ENCODE peak calls at places on chromosomes 3 and 15, in ten cellular contexts. N is OCI-LY7; A is Peyer's patch; B is cardiac muscle cell; D is SJCRH30; R is hepatocyte; Q is esophagus muscularis mucosa; M is GM23248; V is colonic mucosa; L is naive thymus-derived CD4-positive, alpha-beta T cell. J is an unnamed sample. For H3K4me1, the result is how much of the 10 kb centered on the place peaks cover.

GRCh38 chr3:167304077-167304476 is 76.0 kb downstream of the ZBBX start:
- DNase-seq in N (no peak), A (no peak), B (no peak), D (no peak), R (peak), Q (no peak), M (no peak), V (no peak), L (no peak), J (no peak)

GRCh38 chr3:179175358-179175757 is 27.2 kb downstream of the PIK3CA start:
- DNase-seq in N (no peak), A (no peak), B (no peak), D (no peak), R (no peak), Q (no peak), M (peak), V (no peak), L (no peak), J (no peak)

GRCh38 chr15:92949604-92950249 is 49.6 kb downstream of the CHD2 start:
- DNase-seq in N (peak), A (no peak), B (no peak), D (no peak), R (peak), Q (no peak), M (no peak), V (no peak), L (peak), J (no peak)

GRCh38 chr3:168025076-168025475 is 70.6 kb downstream of the GOLIM4 start:
- DNase-seq in N (no peak), A (no peak), B (peak), D (no peak), R (no peak), Q (no peak), M (peak), V (no peak), L (no peak), J (no peak)

GRCh38 chr15:41819455-41820050 is 8.3 kb upstream of the JMJD7 start:
- DNase-seq in N (no peak), A (no peak), B (no peak), D (no peak), R (no peak), Q (no peak), M (no peak), V (no peak), L (no peak), J (no peak)

GRCh38 chr3:8757551-8758518 is 11.6 kb downstream of the OXTR start:
- DNase-seq in N (no peak), A (no peak), B (peak), D (peak), R (no peak), Q (no peak), M (peak), V (no peak), L (no peak), J (no peak)

GRCh38 chr3:130969621-130970020 is 57.0 kb downstream of the ASTE1 start:
- DNase-seq in N (no peak), A (no peak), B (peak), D (no peak), R (no peak), Q (no peak), M (no peak), V (no peak), L (no peak), J (no peak)

GRCh38 chr15:34725565-34725964 is 29.2 kb downstream of the GJD2 start:
- DNase-seq in N (no peak), A (no peak), B (no peak), D (peak), R (no peak), Q (no peak), M (peak), V (no peak), L (no peak), J (no peak)

GRCh38 chr3:155744626-155745324 is at the start of gene PLCH1:
- DNase-seq in N (peak), A (peak), B (peak), D (peak), R (peak), Q (no peak), M (peak), V (peak), L (peak), J (peak)

GRCh38 chr3:64352596-64352989 is 127.3 kb upstream of the PRICKLE2 start:
- DNase-seq in N (no peak), A (no peak), B (no peak), D (no peak), R (no peak), Q (no peak), M (peak), V (no peak), L (no peak), J (no peak)

GRCh38 chr3:41002104-41002503 is 197.2 kb upstream of the CTNNB1 start:
- DNase-seq in N (peak), A (no peak), B (no peak), D (no peak), R (no peak), Q (no peak), M (no peak), V (no peak), L (peak), J (no peak)

GRCh38 chr3:39927479-39927878 is 118.1 kb downstream of the MYRIP start:
- DNase-seq in N (no peak), A (no peak), B (no peak), D (no peak), R (no peak), Q (no peak), M (no peak), V (no peak), L (no peak), J (no peak)

GRCh38 chr3:10981031-10981430 is 11.5 kb upstream of the SLC6A1 start:
- DNase-seq in N (no peak), A (no peak), B (no peak), D (no peak), R (no peak), Q (no peak), M (no peak), V (no peak), L (no peak), J (no peak)

GRCh38 chr15:67746450-67746849 is 78.9 kb upstream of the SKOR1 start:
- DNase-seq in N (no peak), A (no peak), B (no peak), D (no peak), R (peak), Q (no peak), M (no peak), V (peak), L (peak), J (no peak)

GRCh38 chr3:32733631-32734229 is 48.7 kb downstream of the CNOT10 start:
- DNase-seq in N (peak), A (no peak), B (peak), D (peak), R (peak), Q (no peak), M (peak), V (no peak), L (peak), J (no peak)

GRCh38 chr15:42495361-42496212 is at the start of gene SNAP23:
- DNase-seq in N (peak), A (peak), B (peak), D (peak), R (peak), Q (peak), M (peak), V (peak), L (peak), J (peak)

GRCh38 chr15:33298631-33299030 is 12.1 kb upstream of the RYR3 start:
- DNase-seq in N (no peak), A (no peak), B (no peak), D (peak), R (no peak), Q (no peak), M (no peak), V (no peak), L (no peak), J (no peak)

GRCh38 chr3:64300790-64301423 is 75.6 kb upstream of the PRICKLE2 start:
- DNase-seq in N (no peak), A (no peak), B (peak), D (no peak), R (no peak), Q (no peak), M (peak), V (no peak), L (no peak), J (no peak)

GRCh38 chr15:86317379-86317745 is 237.7 kb downstream of the AGBL1 start:
- DNase-seq in N (no peak), A (no peak), B (no peak), D (no peak), R (no peak), Q (no peak), M (no peak), V (no peak), L (no peak), J (no peak)

GRCh38 chr15:101028772-101029438 is 109.7 kb downstream of the LRRK1 start:
- DNase-seq in N (no peak), A (peak), B (no peak), D (no peak), R (no peak), Q (peak), M (no peak), V (peak), L (no peak), J (peak)

GRCh38 chr3:146187334-146187950 is 26.5 kb upstream of the PLOD2 start:
- DNase-seq in N (peak), A (no peak), B (peak), D (peak), R (peak), Q (no peak), M (peak), V (peak), L (no peak), J (no peak)

GRCh38 chr3:174322789-174323188 is 536.3 kb upstream of the NAALADL2 start:
- DNase-seq in N (no peak), A (no peak), B (no peak), D (no peak), R (no peak), Q (no peak), M (no peak), V (no peak), L (no peak), J (no peak)

GRCh38 chr3:52535411-52536111 is 844 bp upstream of the UQCC5 start:
- DNase-seq in N (no peak), A (peak), B (no peak), D (no peak), R (no peak), Q (no peak), M (no peak), V (peak), L (no peak), J (no peak)

GRCh38 chr15:63016234-63016633 is 26.3 kb upstream of the TPM1 start:
- DNase-seq in N (no peak), A (no peak), B (no peak), D (no peak), R (no peak), Q (no peak), M (no peak), V (no peak), L (no peak), J (no peak)
- H3K4me1 ChIP-seq in N (under half), A (under half), B (under half), D (under half), R (under half), Q (under half), M (half or more), V (under half), L (under half), J (under half)

GRCh38 chr15:56734013-56734625 is 810 bp upstream of the ZNF280D start:
- DNase-seq in N (peak), A (no peak), B (no peak), D (peak), R (no peak), Q (no peak), M (no peak), V (no peak), L (peak), J (no peak)

GRCh38 chr15:56733131-56734012 is at the start of gene ZNF280D:
- DNase-seq in N (peak), A (peak), B (peak), D (peak), R (no peak), Q (peak), M (peak), V (peak), L (peak), J (peak)

GRCh38 chr15:56732135-56732880 is 1.0 kb downstream of the ZNF280D start:
- DNase-seq in N (peak), A (peak), B (peak), D (peak), R (no peak), Q (no peak), M (peak), V (peak), L (peak), J (no peak)

GRCh38 chr15:56732881-56733130 is 503 bp downstream of the ZNF280D start:
- DNase-seq in N (no peak), A (no peak), B (no peak), D (no peak), R (no peak), Q (peak), M (no peak), V (peak), L (no peak), J (no peak)

DNA sequence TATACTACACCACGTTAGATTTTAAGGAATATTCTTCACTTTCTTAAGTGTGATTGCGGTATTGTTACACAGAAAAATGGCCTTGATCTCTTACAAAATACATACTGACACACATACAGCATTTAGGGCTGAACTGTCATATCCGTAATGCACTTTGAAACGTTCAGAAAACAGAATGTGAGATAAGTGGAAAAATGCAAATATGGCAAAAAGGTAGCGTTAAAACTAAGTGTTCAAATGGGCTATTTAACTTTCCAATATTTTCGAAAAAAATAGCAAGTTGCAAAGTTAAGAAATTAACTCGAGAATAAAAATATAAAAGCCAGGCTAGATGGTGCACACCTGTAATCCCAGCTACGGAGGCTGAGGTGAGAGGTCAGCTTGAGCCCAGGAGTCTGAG is 1.7 kb downstream of the ZNF280D start:
- DNase-seq in N (no peak), A (no peak), B (no peak), D (no peak), R (no peak), Q (no peak), M (no peak), V (no peak), L (no peak), J (no peak)
- H3K4me1 ChIP-seq in N (under half), A (under half), B (under half), D (under half), R (under half), Q (half or more), M (under half), V (under half), L (under half), J (under half)

DNA sequence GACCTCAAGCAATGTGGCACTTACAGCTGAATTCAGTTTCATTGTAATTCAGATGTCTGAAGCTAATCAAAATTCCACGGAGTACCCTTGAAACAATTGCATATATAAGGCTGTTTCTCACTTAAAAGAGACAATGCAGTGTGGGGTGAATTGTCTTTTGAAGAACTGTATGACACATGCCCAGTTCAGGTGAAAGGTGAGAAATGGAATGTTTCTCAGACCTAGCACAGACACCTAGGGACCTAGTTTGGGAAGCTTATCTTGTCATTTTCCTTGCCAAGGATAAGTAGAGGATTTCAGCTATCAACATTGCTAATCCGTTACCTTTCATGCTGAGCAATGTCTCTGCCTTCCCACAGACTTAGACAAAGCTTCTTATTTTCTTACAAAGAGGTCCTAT is 36.3 kb downstream of the MBNL1 start:
- DNase-seq in N (no peak), A (no peak), B (no peak), D (no peak), R (no peak), Q (no peak), M (no peak), V (no peak), L (no peak), J (no peak)
- H3K4me1 ChIP-seq in N (under half), A (half or more), B (under half), D (under half), R (under half), Q (half or more), M (half or more), V (under half), L (half or more), J (under half)

GRCh38 chr15:47792231-47792630 is 74.9 kb downstream of the SEMA6D start:
- DNase-seq in N (no peak), A (no peak), B (no peak), D (no peak), R (no peak), Q (peak), M (peak), V (no peak), L (no peak), J (no peak)

GRCh38 chr15:47786371-47786770 is 69.1 kb downstream of the SEMA6D start:
- DNase-seq in N (no peak), A (no peak), B (no peak), D (no peak), R (no peak), Q (peak), M (no peak), V (no peak), L (no peak), J (no peak)

GRCh38 chr15:47788685-47789084 is 71.4 kb downstream of the SEMA6D start:
- DNase-seq in N (no peak), A (no peak), B (no peak), D (no peak), R (peak), Q (peak), M (no peak), V (no peak), L (no peak), J (no peak)

GRCh38 chr15:47784820-47785219 is 67.5 kb downstream of the SEMA6D start:
- DNase-seq in N (no peak), A (no peak), B (no peak), D (no peak), R (no peak), Q (no peak), M (no peak), V (no peak), L (no peak), J (no peak)

GRCh38 chr15:47787875-47788274 is 70.6 kb downstream of the SEMA6D start:
- DNase-seq in N (no peak), A (no peak), B (no peak), D (no peak), R (peak), Q (peak), M (no peak), V (no peak), L (no peak), J (no peak)
- H3K4me1 ChIP-seq in N (under half), A (under half), B (under half), D (under half), R (under half), Q (under half), M (under half), V (under half), L (under half), J (under half)

DNA sequence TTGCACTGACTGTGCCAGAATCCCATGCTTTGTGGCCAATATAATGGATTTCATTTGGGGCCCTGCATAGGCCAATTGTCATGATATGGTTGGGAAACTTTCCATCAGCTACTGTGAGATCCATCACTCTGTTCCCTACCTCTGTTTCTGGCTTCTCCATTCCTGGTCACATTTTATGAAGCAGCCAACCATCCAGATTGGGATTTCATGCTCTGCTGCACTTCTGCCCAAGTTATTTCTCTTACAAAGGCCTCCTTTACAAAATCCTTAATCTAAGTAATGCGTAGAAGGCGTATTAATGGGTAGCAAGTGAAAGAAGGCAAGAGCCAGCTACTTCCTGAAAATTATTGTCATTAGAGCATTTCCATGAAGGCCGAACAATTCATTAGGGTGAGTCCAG is 221.1 kb downstream of the LRTM1 start:
- DNase-seq in N (no peak), A (no peak), B (no peak), D (no peak), R (no peak), Q (peak), M (no peak), V (no peak), L (no peak), J (no peak)
- H3K4me1 ChIP-seq in N (under half), A (under half), B (under half), D (under half), R (under half), Q (under half), M (under half), V (under half), L (under half), J (under half)

GRCh38 chr3:16477501-16477900 is 36.0 kb downstream of the RFTN1 start:
- DNase-seq in N (no peak), A (no peak), B (no peak), D (no peak), R (no peak), Q (no peak), M (no peak), V (no peak), L (no peak), J (no peak)

GRCh38 chr3:16476636-16477035 is 36.9 kb downstream of the RFTN1 start:
- DNase-seq in N (no peak), A (no peak), B (peak), D (peak), R (peak), Q (no peak), M (peak), V (no peak), L (no peak), J (no peak)

GRCh38 chr3:16477054-16477453 is 36.4 kb downstream of the RFTN1 start:
- DNase-seq in N (no peak), A (no peak), B (peak), D (no peak), R (no peak), Q (no peak), M (peak), V (no peak), L (no peak), J (no peak)

GRCh38 chr3:16480861-16481569 is 32.5 kb downstream of the RFTN1 start:
- DNase-seq in N (peak), A (no peak), B (peak), D (no peak), R (no peak), Q (no peak), M (peak), V (no peak), L (peak), J (no peak)

DNA sequence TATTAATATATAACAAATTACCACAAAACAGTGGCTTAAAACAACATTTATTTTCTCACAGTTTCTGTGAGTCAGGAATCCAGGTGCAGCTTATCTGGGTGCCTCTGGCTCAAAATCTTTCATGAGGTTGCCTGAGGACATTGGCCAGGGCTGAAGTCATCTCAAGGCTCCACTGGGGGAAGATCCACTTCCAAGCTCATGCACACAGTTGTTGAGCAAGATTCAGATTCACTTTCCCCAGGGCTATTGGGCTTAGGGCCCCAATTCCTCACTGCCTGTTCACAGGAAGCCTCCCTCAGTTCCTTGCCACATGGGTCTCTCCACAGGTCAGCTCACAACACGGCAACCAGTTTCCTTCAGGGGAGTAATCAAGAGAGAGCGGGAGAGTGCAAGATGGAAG is 35.0 kb downstream of the RFTN1 start:
- DNase-seq in N (no peak), A (no peak), B (peak), D (peak), R (no peak), Q (no peak), M (peak), V (no peak), L (no peak), J (no peak)
- H3K4me1 ChIP-seq in N (under half), A (under half), B (under half), D (under half), R (under half), Q (half or more), M (half or more), V (under half), L (half or more), J (under half)

GRCh38 chr3:198097048-198097447 is 137.0 kb downstream of the LMLN start:
- DNase-seq in N (no peak), A (no peak), B (no peak), D (no peak), R (no peak), Q (no peak), M (no peak), V (no peak), L (no peak), J (no peak)
- H3K4me1 ChIP-seq in N (under half), A (under half), B (under half), D (under half), R (under half), Q (under half), M (under half), V (under half), L (under half), J (under half)

J was measured in aorta.